ENCODE peak calls at places on chromosomes 6 and 20, in eight cellular contexts. E is effector CD4-positive, alpha-beta T cell; R is GM19239; I is T follicular helper cell; W is RPMI7951; O is T-cell; V is GM13976; N is activated naive CD4-positive, alpha-beta T cell. U is an unnamed sample.

GRCh38 chr20:40265872-40266533 is 423.0 kb downstream of the MAFB start:
- DNase-seq in O (no peak), E (no peak), I (no peak), R (no peak), N (no peak), V (no peak), W (peak), U (no peak)

GRCh38 chr20:35739294-35740163 is 2.5 kb downstream of the RBM39 start:
- DNase-seq in V (peak), W (peak), R (no peak), E (no peak), O (no peak), N (no peak), I (no peak), U (no peak)

GRCh38 chr20:57464642-57465211 is 60.2 kb downstream of the CTCFL start:
- DNase-seq in O (no peak), V (no peak), E (no peak), N (no peak), W (peak), R (no peak), I (no peak), U (no peak)

GRCh38 chr6:96898241-96898851 is 655 bp upstream of the NDUFAF4 start:
- DNase-seq in E (no peak), O (no peak), W (peak), I (no peak), V (no peak), R (no peak), N (no peak), U (no peak)

GRCh38 chr6:46584586-46584985 is 68.0 kb downstream of the CYP39A1 start:
- DNase-seq in O (no peak), R (no peak), I (no peak), N (no peak), V (no peak), E (no peak), W (no peak), U (no peak)

GRCh38 chr6:36139991-36140710 is 9.8 kb downstream of the MAPK13 start:
- DNase-seq in O (no peak), I (no peak), V (no peak), W (no peak), R (no peak), E (no peak), N (no peak), U (no peak)

GRCh38 chr6:16337280-16337975 is 99.0 kb downstream of the GMPR start:
- DNase-seq in V (no peak), I (no peak), E (no peak), W (peak), R (no peak), O (no peak), N (no peak), U (peak)

GRCh38 chr6:22251331-22251730 is 45.5 kb downstream of the PRL start:
- DNase-seq in E (no peak), I (no peak), V (no peak), W (peak), R (no peak), O (no peak), N (no peak), U (no peak)

GRCh38 chr6:150592377-150592995 is 7.2 kb upstream of the PLEKHG1 start:
- DNase-seq in N (no peak), O (no peak), R (no peak), E (no peak), W (no peak), I (no peak), V (no peak), U (no peak)

GRCh38 chr6:34486106-34486740 is 20.3 kb downstream of the PACSIN1 start:
- DNase-seq in E (no peak), O (no peak), R (no peak), I (no peak), V (no peak), W (no peak), N (no peak), U (no peak)

GRCh38 chr6:130893766-130894165 is 66.6 kb downstream of the SMLR1 start:
- DNase-seq in N (no peak), E (no peak), W (no peak), R (no peak), I (no peak), O (no peak), V (no peak), U (no peak)

GRCh38 chr20:60292001-60292520 is 333.8 kb downstream of the CDH26 start:
- DNase-seq in E (no peak), O (no peak), R (no peak), I (no peak), N (no peak), V (no peak), W (no peak), U (no peak)

GRCh38 chr6:154923199-154923869 is 71.8 kb upstream of the TIAM2 start:
- DNase-seq in I (no peak), W (no peak), E (no peak), R (no peak), N (no peak), O (no peak), V (no peak), U (no peak)

GRCh38 chr6:130931683-130932082 is 104.5 kb downstream of the SMLR1 start:
- DNase-seq in E (no peak), R (no peak), V (no peak), W (no peak), O (no peak), N (no peak), I (no peak), U (no peak)

GRCh38 chr6:25050356-25050755 is 114.6 kb upstream of the RIPOR2 start:
- DNase-seq in E (peak), V (no peak), W (peak), N (no peak), I (peak), O (peak), R (no peak), U (peak)

GRCh38 chr6:129269076-129269475 is 386.1 kb downstream of the LAMA2 start:
- DNase-seq in R (no peak), I (no peak), V (no peak), W (no peak), O (no peak), N (no peak), E (no peak), U (no peak)

U was measured in amygdala.